ENCODE peak calls at places on chromosomes 7 and 10, in eight cellular contexts. H, L, N, I, Q, E, F and C are unnamed samples.

GRCh38 chr7:134514663-134515062 is 12.7 kb upstream of the AKR1B10 start:
- DNase-seq in N (no peak), H (peak; percentile 91), E (peak; percentile 13), I (peak; percentile 83), F (peak; percentile 82), Q (peak; percentile 68), L (peak; percentile 66), C (no peak)

GRCh38 chr7:26627871-26628270 is 236.5 kb downstream of the SKAP2 start:
- DNase-seq in N (no peak), L (no peak), F (no peak), H (no peak), I (no peak), E (no peak), Q (no peak), C (no peak)

GRCh38 chr10:49602380-49603023 is 7.6 kb upstream of the SLC18A3 start:
- DNase-seq in H (no peak), F (no peak), E (no peak), L (no peak), I (no peak), Q (no peak), N (no peak), C (no peak)

GRCh38 chr10:26844381-26844780 is 16.4 kb downstream of the ABI1 start:
- DNase-seq in L (no peak), H (no peak), F (no peak), Q (no peak), N (no peak), I (no peak), E (no peak), C (no peak)

GRCh38 chr7:26375604-26376207 is 84.0 kb downstream of the SNX10 start:
- DNase-seq in N (no peak), I (no peak), L (no peak), F (no peak), E (no peak), Q (no peak), H (no peak), C (no peak)

GRCh38 chr10:97210576-97210975 is 24.8 kb upstream of the SLIT1 start:
- DNase-seq in H (peak; percentile 60), I (peak; percentile 66), N (peak; percentile 91), Q (peak; percentile 86), L (peak; percentile 61), E (peak; percentile 37), F (peak; percentile 77), C (peak; percentile 67)

GRCh38 chr10:112092529-112092928 is 91.0 kb downstream of the GPAM start:
- DNase-seq in Q (no peak), L (no peak), F (no peak), N (no peak), I (no peak), E (no peak), H (no peak), C (no peak)

GRCh38 chr7:156545989-156546388 is 94.6 kb upstream of the RNF32 start:
- DNase-seq in N (no peak), L (no peak), E (no peak), I (no peak), F (no peak), H (no peak), Q (no peak), C (no peak)

GRCh38 chr10:43202224-43202656 is 64.0 kb downstream of the CSGALNACT2 start:
- DNase-seq in E (no peak), L (no peak), H (no peak), Q (peak; percentile 36), N (peak; percentile 75), I (no peak), F (peak; percentile 91), C (no peak)

GRCh38 chr7:130084037-130084875 is 13.9 kb downstream of the KLHDC10 start:
- DNase-seq in H (peak; percentile 36), I (no peak), L (peak; percentile 14), F (peak; percentile 44), Q (no peak), N (no peak), E (no peak), C (no peak)

GRCh38 chr7:70598976-70599375 is 533.0 kb upstream of the GALNT17 start:
- DNase-seq in E (no peak), N (no peak), Q (no peak), I (no peak), L (no peak), F (no peak), H (no peak), C (no peak)

GRCh38 chr10:60417898-60418297 is 28.2 kb upstream of the ANK3 start:
- DNase-seq in Q (no peak), F (no peak), H (no peak), E (no peak), N (no peak), L (no peak), I (peak; percentile 39), C (no peak)

GRCh38 chr7:94590526-94591162 is 65.3 kb downstream of the SGCE start:
- DNase-seq in E (no peak), Q (peak; percentile 8), I (no peak), F (no peak), N (no peak), L (no peak), H (no peak), C (no peak)

GRCh38 chr10:126921974-126922525 is 16.8 kb downstream of the DOCK1 start:
- DNase-seq in E (no peak), I (peak; percentile 90), H (no peak), F (no peak), L (no peak), N (no peak), Q (no peak), C (no peak)

GRCh38 chr7:36161996-36162395 is 8.9 kb downstream of the EEPD1 start:
- DNase-seq in H (no peak), F (no peak), N (no peak), E (no peak), L (no peak), I (no peak), Q (no peak), C (no peak)

GRCh38 chr10:4346257-4346656 is 479.8 kb upstream of the AKR1E2 start:
- DNase-seq in N (no peak), I (no peak), E (no peak), F (no peak), H (no peak), Q (no peak), L (no peak), C (no peak)

DNA sequence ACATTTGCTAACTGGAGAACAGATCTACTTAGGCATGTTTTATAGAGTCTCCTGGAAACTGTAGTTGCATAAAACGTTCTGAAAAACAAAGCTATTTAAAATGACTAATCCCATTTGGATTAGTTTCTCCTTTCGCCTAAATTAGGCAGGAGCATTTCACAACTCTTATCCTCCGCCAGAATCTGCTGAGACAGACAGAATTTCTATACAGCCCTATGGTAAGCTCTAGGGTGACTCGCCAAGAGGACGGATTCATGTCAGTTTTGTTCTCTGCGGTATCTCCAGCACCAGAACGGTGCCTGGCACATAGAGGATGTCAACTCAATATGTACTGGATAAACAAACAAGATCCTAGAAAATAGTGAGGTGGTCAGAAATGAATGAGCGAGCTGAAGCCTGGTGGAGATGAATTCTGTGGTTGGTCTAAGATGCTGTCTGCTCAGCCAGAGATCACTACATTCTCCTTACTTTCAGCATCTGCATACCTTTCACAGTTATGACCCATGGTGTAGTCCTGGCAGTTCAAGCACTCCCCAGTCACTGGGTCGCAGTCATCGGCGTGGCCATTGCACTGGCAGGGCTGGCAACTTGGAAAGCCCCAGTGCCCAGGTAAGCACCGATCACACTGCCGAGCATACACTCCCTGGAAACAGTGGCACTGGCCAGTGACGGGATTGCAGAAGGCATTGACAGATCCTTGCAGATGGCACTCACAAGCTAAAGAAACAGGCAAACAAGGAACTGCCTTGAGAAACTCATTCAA is 44.0 kb downstream of the LAMB1 start:
- DNase-seq in E (no peak), L (no peak), F (no peak), I (peak; percentile 90), H (no peak), N (no peak), Q (no peak), C (no peak)
- TF ChIP-seq USF2 in E (no peak), L (no peak), F (no peak), I (no peak), H (no peak), N (no peak), Q (no peak), C (no peak)

GRCh38 chr10:132136689-132137088 is 50.1 kb upstream of the DPYSL4 start:
- DNase-seq in F (no peak), E (no peak), H (no peak), L (no peak), N (no peak), Q (no peak), I (no peak), C (no peak)
- TF ChIP-seq USF2 in F (no peak), E (no peak), H (no peak), L (no peak), N (no peak), Q (no peak), I (no peak), C (no peak)

GRCh38 chr10:8061274-8062211 is 7.1 kb downstream of the GATA3 start:
- DNase-seq in I (no peak), L (no peak), Q (no peak), E (no peak), N (no peak), H (no peak), F (peak; percentile 16), C (no peak)
- TF ChIP-seq USF2 in I (no peak), L (no peak), Q (no peak), E (no peak), N (no peak), H (no peak), F (no peak), C (no peak)

GRCh38 chr7:67738145-67738544 is 741.5 kb downstream of the TYW1 start:
- DNase-seq in H (no peak), L (no peak), E (no peak), I (no peak), Q (no peak), N (no peak), F (no peak), C (no peak)
- TF ChIP-seq USF2 in H (peak; percentile 79), L (no peak), E (no peak), I (peak; percentile 25), Q (no peak), N (no peak), F (peak; percentile 17), C (no peak)